ENCODE peak calls at places on chromosomes 5 and 9, in five cellular contexts. D is body of pancreas, E is HepG2, B is A549, Z is fibroblast of lung. M is an unnamed sample. For H3K4me1, the result is how much of the 10 kb centered on the place peaks cover.

GRCh38 chr5:120207139-120207538 is 257.0 kb upstream of the PRR16 start:
- DNase-seq in D (no peak), E (no peak), B (no peak), Z (peak), M (no peak)

GRCh38 chr9:131771646-131772045 is 31.8 kb upstream of the RAPGEF1 start:
- DNase-seq in D (no peak), E (no peak), B (no peak), Z (no peak), M (no peak)

GRCh38 chr9:26863074-26863473 is 29.5 kb downstream of the CAAP1 start:
- DNase-seq in D (no peak), E (peak), B (peak), Z (peak), M (no peak)

GRCh38 chr5:38329132-38329715 is 70.9 kb downstream of the EGFLAM start:
- DNase-seq in D (no peak), E (no peak), B (peak), Z (peak), M (no peak)

GRCh38 chr5:153489611-153490010 is 859 bp upstream of the GRIA1 start:
- DNase-seq in D (no peak), E (no peak), B (no peak), Z (no peak), M (no peak)

GRCh38 chr9:126217797-126218196 is 108.8 kb upstream of the MVB12B start:
- DNase-seq in D (no peak), E (no peak), B (no peak), Z (no peak), M (no peak)

GRCh38 chr5:68245325-68245724 is 29.8 kb downstream of the PIK3R1 start:
- DNase-seq in D (no peak), E (no peak), B (no peak), Z (peak), M (no peak)

GRCh38 chr9:114281421-114282103 is 41.3 kb upstream of the ORM1 start:
- DNase-seq in D (no peak), E (no peak), B (peak), Z (peak), M (peak)

GRCh38 chr9:33800886-33801285 is 5.5 kb downstream of the PRSS3 start:
- DNase-seq in D (peak), E (no peak), B (no peak), Z (no peak), M (no peak)

GRCh38 chr5:124643306-124643705 is 103.1 kb downstream of the ZNF608 start:
- DNase-seq in D (no peak), E (no peak), B (no peak), Z (no peak), M (no peak)

GRCh38 chr9:116555102-116555501 is 132.0 kb upstream of the TRIM32 start:
- DNase-seq in D (no peak), E (no peak), B (no peak), Z (no peak), M (peak)

GRCh38 chr5:78387468-78388153 is 27.2 kb downstream of the SCAMP1 start:
- DNase-seq in D (no peak), E (no peak), B (no peak), Z (no peak), M (no peak)

GRCh38 chr5:9888517-9888916 is 258.4 kb upstream of the TAS2R1 start:
- DNase-seq in D (no peak), E (no peak), B (no peak), Z (peak), M (no peak)

GRCh38 chr5:112420111-112420864 is 1.2 kb upstream of the EPB41L4A start:
- DNase-seq in D (peak), E (peak), B (peak), Z (peak), M (peak)

GRCh38 chr5:73307645-73308346 is 134.8 kb downstream of the TMEM174 start:
- DNase-seq in D (no peak), E (no peak), B (no peak), Z (no peak), M (no peak)

GRCh38 chr9:124914753-124915405 is 26.0 kb downstream of the GOLGA1 start:
- DNase-seq in D (no peak), E (no peak), B (no peak), Z (no peak), M (no peak)

GRCh38 chr5:44833249-44833648 is 24.5 kb downstream of the MRPS30 start:
- DNase-seq in D (no peak), E (no peak), B (no peak), Z (no peak), M (no peak)

GRCh38 chr5:45750574-45750973 is 54.4 kb upstream of the HCN1 start:
- DNase-seq in D (no peak), E (no peak), B (no peak), Z (no peak), M (no peak)

GRCh38 chr5:157108961-157109360 is at the start of gene HAVCR2:
- DNase-seq in D (no peak), E (no peak), B (no peak), Z (no peak), M (no peak)

GRCh38 chr9:69499959-69500358 is 172.2 kb downstream of the APBA1 start:
- DNase-seq in D (no peak), E (no peak), B (no peak), Z (no peak), M (no peak)

GRCh38 chr5:123545506-123545905 is 33.5 kb downstream of the CSNK1G3 start:
- DNase-seq in D (no peak), E (no peak), B (peak), Z (peak), M (no peak)

GRCh38 chr5:172383231-172383802 is 71.0 kb downstream of the SH3PXD2B start:
- DNase-seq in D (peak), E (peak), B (peak), Z (peak), M (no peak)

GRCh38 chr5:89204766-89205165 is 321.8 kb upstream of the MEF2C start:
- DNase-seq in D (no peak), E (no peak), B (no peak), Z (peak), M (no peak)

GRCh38 chr9:31733166-31733565 is 651.3 kb upstream of the ACO1 start:
- DNase-seq in D (no peak), E (no peak), B (no peak), Z (no peak), M (no peak)

GRCh38 chr9:111559000-111559610 is 34.1 kb downstream of the ZNF483 start:
- DNase-seq in D (no peak), E (no peak), B (peak), Z (peak), M (no peak)

GRCh38 chr9:65409471-65409980 is 124.5 kb upstream of the FOXD4L5 start:
- DNase-seq in D (no peak), E (no peak), B (no peak), Z (no peak), M (no peak)

GRCh38 chr5:107381189-107381856 is 289.4 kb downstream of the EFNA5 start:
- DNase-seq in D (no peak), E (peak), B (peak), Z (peak), M (peak)

GRCh38 chr5:67581203-67581602 is 384.6 kb upstream of the CD180 start:
- DNase-seq in D (no peak), E (no peak), B (no peak), Z (peak), M (no peak)

GRCh38 chr9:82797539-82797938 is 265.4 kb downstream of the RASEF start:
- DNase-seq in D (peak), E (no peak), B (no peak), Z (peak), M (peak)

DNA sequence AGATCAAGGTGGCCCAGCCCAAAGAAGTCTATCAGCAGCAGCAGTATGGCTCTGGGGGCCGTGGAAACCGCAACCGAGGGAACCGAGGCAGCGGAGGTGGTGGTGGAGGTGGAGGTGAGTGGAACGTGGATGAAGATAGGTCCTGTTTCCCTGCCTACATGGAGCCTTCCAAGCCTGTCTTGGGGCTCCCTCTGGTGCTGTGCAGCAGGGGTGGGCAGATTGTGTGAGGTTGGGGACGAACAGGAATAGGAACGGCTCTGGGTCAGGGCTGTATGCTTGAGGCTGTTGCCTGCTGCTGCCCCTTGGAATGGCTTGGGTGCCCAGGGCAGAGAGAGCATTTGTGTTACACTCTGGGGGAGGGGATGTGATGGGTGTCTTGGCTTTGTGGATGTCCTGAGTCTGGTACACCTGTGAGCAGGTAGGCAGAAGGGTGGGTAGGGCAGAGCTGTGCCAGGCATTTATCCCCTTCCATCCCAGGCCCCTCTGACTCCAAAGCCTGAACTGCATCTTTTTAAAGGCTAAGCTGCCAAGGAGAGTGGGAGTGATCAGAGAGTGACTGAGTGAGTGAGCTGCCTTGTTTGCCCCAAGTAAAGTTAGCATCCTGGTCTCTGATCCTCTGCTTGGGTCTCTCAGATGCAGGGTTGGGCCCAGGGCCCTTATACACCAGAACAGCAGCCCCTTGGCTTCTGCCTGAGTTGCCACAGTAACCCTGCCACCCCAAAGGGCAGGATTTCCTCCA is 5.2 kb downstream of the HNRNPAB start:
- DNase-seq in D (no peak), E (no peak), B (no peak), Z (no peak), M (no peak)
- H3K4me1 ChIP-seq in D (under half), E (under half), B (under half), Z (under half), M (under half)

GRCh38 chr5:140690376-140690932 is 716 bp downstream of the HARS1 start:
- DNase-seq in D (no peak), E (no peak), B (no peak), Z (no peak), M (no peak)
- H3K4me3 ChIP-seq in D (peak), E (peak), B (peak), Z (peak), M (peak)

GRCh38 chr9:18067553-18068120 is 406.3 kb upstream of the ADAMTSL1 start:
- DNase-seq in D (no peak), E (no peak), B (no peak), Z (no peak), M (no peak)
- H3K27ac ChIP-seq in D (no peak), E (no peak), B (no peak), Z (no peak), M (no peak)

GRCh38 chr5:60522299-60522915 is 177.6 kb downstream of the DEPDC1B start:
- DNase-seq in D (no peak), E (no peak), B (no peak), Z (no peak), M (no peak)
- H3K4me1 ChIP-seq in D (under half), E (under half), B (under half), Z (under half), M (under half)

GRCh38 chr9:95204310-95204709 is 113.2 kb downstream of the FANCC start:
- DNase-seq in D (no peak), E (no peak), B (no peak), Z (no peak), M (no peak)
- H3K4me3 ChIP-seq in D (no peak), E (no peak), B (no peak), Z (no peak), M (no peak)

GRCh38 chr5:131628990-131629389 is 6.0 kb downstream of the RAPGEF6 start:
- DNase-seq in D (no peak), E (no peak), B (peak), Z (no peak), M (no peak)
- H3K27ac ChIP-seq in D (no peak), E (peak), B (no peak), Z (no peak), M (no peak)

DNA sequence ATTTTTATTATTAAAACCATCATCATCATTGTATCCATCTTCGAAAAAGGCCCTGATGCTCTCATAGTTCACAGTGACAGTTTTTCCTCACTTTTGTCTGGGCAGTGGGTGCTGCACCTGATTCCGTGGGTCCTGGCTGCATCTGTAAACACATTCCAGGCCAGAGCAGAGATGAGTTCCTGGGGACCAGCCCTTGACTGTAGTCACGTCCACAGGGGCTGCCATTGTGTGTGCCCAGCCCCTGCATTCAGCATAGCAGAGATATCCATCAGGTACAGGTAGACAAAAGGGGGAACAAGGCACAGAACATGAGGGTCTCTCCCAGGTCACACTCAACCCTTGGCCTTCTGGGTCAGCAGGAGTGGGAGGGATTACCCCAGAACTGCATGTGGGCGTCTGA is 189.0 kb downstream of the NR3C1 start:
- DNase-seq in D (no peak), E (no peak), B (no peak), Z (no peak), M (no peak)
- H3K4me1 ChIP-seq in D (under half), E (under half), B (under half), Z (under half), M (under half)

GRCh38 chr5:151106073-151106472 is 25.2 kb upstream of the TNIP1 start:
- DNase-seq in D (no peak), E (no peak), B (no peak), Z (no peak), M (no peak)

GRCh38 chr5:151105561-151105960 is 24.7 kb upstream of the TNIP1 start:
- DNase-seq in D (no peak), E (no peak), B (no peak), Z (no peak), M (no peak)

GRCh38 chr5:151107084-151107483 is 26.2 kb upstream of the TNIP1 start:
- DNase-seq in D (no peak), E (no peak), B (no peak), Z (no peak), M (no peak)

GRCh38 chr5:151106509-151106908 is 25.7 kb upstream of the TNIP1 start:
- DNase-seq in D (no peak), E (no peak), B (no peak), Z (no peak), M (no peak)

GRCh38 chr5:151104795-151105194 is 24.0 kb upstream of the TNIP1 start:
- DNase-seq in D (no peak), E (peak), B (no peak), Z (peak), M (peak)
- H3K4me3 ChIP-seq in D (no peak), E (no peak), B (no peak), Z (no peak), M (no peak)

GRCh38 chr9:468766-469496 is 254.3 kb downstream of the DOCK8 start:
- DNase-seq in D (no peak), E (no peak), B (no peak), Z (no peak), M (no peak)

GRCh38 chr9:470795-471194 is 256.1 kb downstream of the DOCK8 start:
- DNase-seq in D (no peak), E (no peak), B (no peak), Z (no peak), M (no peak)

GRCh38 chr9:469672-470040 is 255.0 kb downstream of the DOCK8 start:
- DNase-seq in D (no peak), E (no peak), B (no peak), Z (no peak), M (peak)

GRCh38 chr9:471320-471719 is 256.7 kb downstream of the DOCK8 start:
- DNase-seq in D (no peak), E (no peak), B (no peak), Z (no peak), M (no peak)

GRCh38 chr9:470041-470781 is 255.5 kb downstream of the DOCK8 start:
- DNase-seq in D (peak), E (peak), B (peak), Z (peak), M (peak)
- H3K27ac ChIP-seq in D (peak), E (peak), B (peak), Z (no peak), M (peak)

GRCh38 chr9:134360897-134361296 is 34.6 kb downstream of the RXRA start:
- DNase-seq in D (peak), E (no peak), B (no peak), Z (no peak), M (no peak)

GRCh38 chr9:134361426-134361825 is 35.2 kb downstream of the RXRA start:
- DNase-seq in D (no peak), E (no peak), B (no peak), Z (no peak), M (no peak)

GRCh38 chr9:134359493-134360179 is 33.4 kb downstream of the RXRA start:
- DNase-seq in D (no peak), E (no peak), B (no peak), Z (no peak), M (no peak)

GRCh38 chr9:134358968-134359319 is 32.7 kb downstream of the RXRA start:
- DNase-seq in D (no peak), E (no peak), B (no peak), Z (no peak), M (no peak)

DNA sequence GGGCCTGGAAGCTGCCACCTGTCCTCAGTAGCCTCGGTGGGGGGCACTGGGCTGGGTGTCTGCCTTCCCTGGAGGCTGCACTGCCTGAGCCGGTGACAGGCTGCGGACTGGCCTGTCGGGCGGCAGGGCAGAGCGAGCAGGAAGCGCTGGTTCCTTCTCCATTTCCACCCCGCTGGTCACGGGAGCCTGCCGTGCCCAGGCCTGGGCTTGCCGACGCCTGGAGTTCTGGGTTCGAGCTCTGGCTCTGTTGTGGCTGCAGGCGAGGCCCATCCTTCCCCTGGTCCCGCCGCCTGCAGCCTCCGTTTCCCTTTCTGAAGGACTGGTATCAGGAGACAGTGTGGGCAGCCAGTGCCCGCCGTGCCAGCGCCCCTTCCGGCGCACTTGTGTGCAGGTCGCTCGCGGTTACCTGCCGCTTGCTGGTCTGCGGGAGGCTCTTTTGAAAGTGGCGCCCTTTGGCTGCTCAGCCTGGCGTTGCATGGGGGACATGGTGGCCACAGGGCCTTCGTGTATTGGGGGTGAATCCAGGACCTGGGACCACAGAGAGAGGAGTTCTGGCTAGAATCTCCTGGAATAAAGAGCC is 34.0 kb downstream of the RXRA start:
- DNase-seq in D (no peak), E (no peak), B (no peak), Z (no peak), M (no peak)
- H3K4me1 ChIP-seq in D (half or more), E (half or more), B (under half), Z (under half), M (half or more)